ENCODE peak calls at places on chromosomes 4 and X, in nine cellular contexts. One of them, this sample, is unnamed.

GRCh38 chr4:139522457-139522856 is 33.6 kb downstream of the SETD7 start:
- DNase-seq in D341Med: no peak
- DNase-seq in stimulated activated CD4-positive, alpha-beta T cell treated with anti-CD3 and anti-CD28 coated beads, TNF-alpha, amount 100 ng/mL, for 1 hour: no peak
- DNase-seq in stimulated activated CD8-positive, alpha-beta memory T cell treated with anti-CD3 and anti-CD28 coated beads, Interleukin-15, amount 100 ng/mL, for 24 hours: no peak
- DNase-seq in heart right ventricle: no peak
- DNase-seq in H54: no peak
- DNase-seq in NCI-H2081 treated with DMSO at 0.1 percent for 48 hours: no peak
- DNase-seq in NCI-H2171 treated with DMSO at 0.1 percent for 48 hours: peak; percentile 42
- DNase-seq in NCI-H1417: no peak
- DNase-seq in this sample: no peak

GRCh38 chrX:136199365-136199764 is 51.8 kb downstream of the MAP7D3 start:
- DNase-seq in D341Med: no peak
- DNase-seq in stimulated activated CD4-positive, alpha-beta T cell treated with anti-CD3 and anti-CD28 coated beads, TNF-alpha, amount 100 ng/mL, for 1 hour: no peak
- DNase-seq in stimulated activated CD8-positive, alpha-beta memory T cell treated with anti-CD3 and anti-CD28 coated beads, Interleukin-15, amount 100 ng/mL, for 24 hours: no peak
- DNase-seq in heart right ventricle: no peak
- DNase-seq in H54: no peak
- DNase-seq in NCI-H2081 treated with DMSO at 0.1 percent for 48 hours: no peak
- DNase-seq in NCI-H2171 treated with DMSO at 0.1 percent for 48 hours: no peak
- DNase-seq in NCI-H1417: no peak
- DNase-seq in this sample: no peak

GRCh38 chrX:17685026-17685425 is 52.3 kb upstream of the SCML1 start:
- DNase-seq in D341Med: no peak
- DNase-seq in stimulated activated CD4-positive, alpha-beta T cell treated with anti-CD3 and anti-CD28 coated beads, TNF-alpha, amount 100 ng/mL, for 1 hour: no peak
- DNase-seq in stimulated activated CD8-positive, alpha-beta memory T cell treated with anti-CD3 and anti-CD28 coated beads, Interleukin-15, amount 100 ng/mL, for 24 hours: no peak
- DNase-seq in heart right ventricle: no peak
- DNase-seq in H54: no peak
- DNase-seq in NCI-H2081 treated with DMSO at 0.1 percent for 48 hours: no peak
- DNase-seq in NCI-H2171 treated with DMSO at 0.1 percent for 48 hours: no peak
- DNase-seq in NCI-H1417: no peak
- DNase-seq in this sample: no peak

GRCh38 chrX:2902841-2903240 is 26.3 kb downstream of the ARSD start:
- DNase-seq in D341Med: no peak
- DNase-seq in stimulated activated CD4-positive, alpha-beta T cell treated with anti-CD3 and anti-CD28 coated beads, TNF-alpha, amount 100 ng/mL, for 1 hour: no peak
- DNase-seq in stimulated activated CD8-positive, alpha-beta memory T cell treated with anti-CD3 and anti-CD28 coated beads, Interleukin-15, amount 100 ng/mL, for 24 hours: no peak
- DNase-seq in heart right ventricle: no peak
- DNase-seq in H54: no peak
- DNase-seq in NCI-H2081 treated with DMSO at 0.1 percent for 48 hours: no peak
- DNase-seq in NCI-H2171 treated with DMSO at 0.1 percent for 48 hours: no peak
- DNase-seq in NCI-H1417: no peak
- DNase-seq in this sample: no peak

GRCh38 chrX:47649781-47650163 is 591 bp downstream of the ELK1 start:
- DNase-seq in D341Med: no peak
- DNase-seq in stimulated activated CD4-positive, alpha-beta T cell treated with anti-CD3 and anti-CD28 coated beads, TNF-alpha, amount 100 ng/mL, for 1 hour: no peak
- DNase-seq in stimulated activated CD8-positive, alpha-beta memory T cell treated with anti-CD3 and anti-CD28 coated beads, Interleukin-15, amount 100 ng/mL, for 24 hours: no peak
- DNase-seq in heart right ventricle: no peak
- DNase-seq in H54: no peak
- DNase-seq in NCI-H2081 treated with DMSO at 0.1 percent for 48 hours: no peak
- DNase-seq in NCI-H2171 treated with DMSO at 0.1 percent for 48 hours: no peak
- DNase-seq in NCI-H1417: no peak
- DNase-seq in this sample: no peak

GRCh38 chr4:41176357-41176756 is 38.0 kb downstream of the APBB2 start:
- DNase-seq in D341Med: no peak
- DNase-seq in stimulated activated CD4-positive, alpha-beta T cell treated with anti-CD3 and anti-CD28 coated beads, TNF-alpha, amount 100 ng/mL, for 1 hour: no peak
- DNase-seq in stimulated activated CD8-positive, alpha-beta memory T cell treated with anti-CD3 and anti-CD28 coated beads, Interleukin-15, amount 100 ng/mL, for 24 hours: no peak
- DNase-seq in heart right ventricle: no peak
- DNase-seq in H54: no peak
- DNase-seq in NCI-H2081 treated with DMSO at 0.1 percent for 48 hours: no peak
- DNase-seq in NCI-H2171 treated with DMSO at 0.1 percent for 48 hours: no peak
- DNase-seq in NCI-H1417: no peak
- DNase-seq in this sample: no peak

GRCh38 chrX:46574337-46574940 is 874 bp downstream of the CHST7 start:
- DNase-seq in D341Med: no peak
- DNase-seq in stimulated activated CD4-positive, alpha-beta T cell treated with anti-CD3 and anti-CD28 coated beads, TNF-alpha, amount 100 ng/mL, for 1 hour: peak; percentile 4
- DNase-seq in stimulated activated CD8-positive, alpha-beta memory T cell treated with anti-CD3 and anti-CD28 coated beads, Interleukin-15, amount 100 ng/mL, for 24 hours: no peak
- DNase-seq in heart right ventricle: no peak
- DNase-seq in H54: no peak
- DNase-seq in NCI-H2081 treated with DMSO at 0.1 percent for 48 hours: no peak
- DNase-seq in NCI-H2171 treated with DMSO at 0.1 percent for 48 hours: no peak
- DNase-seq in NCI-H1417: peak; percentile 92
- DNase-seq in this sample: peak; percentile 85

GRCh38 chr4:84019626-84020025 is 479.5 kb downstream of the NKX6-1 start:
- DNase-seq in D341Med: no peak
- DNase-seq in stimulated activated CD4-positive, alpha-beta T cell treated with anti-CD3 and anti-CD28 coated beads, TNF-alpha, amount 100 ng/mL, for 1 hour: no peak
- DNase-seq in stimulated activated CD8-positive, alpha-beta memory T cell treated with anti-CD3 and anti-CD28 coated beads, Interleukin-15, amount 100 ng/mL, for 24 hours: no peak
- DNase-seq in heart right ventricle: no peak
- DNase-seq in H54: no peak
- DNase-seq in NCI-H2081 treated with DMSO at 0.1 percent for 48 hours: no peak
- DNase-seq in NCI-H2171 treated with DMSO at 0.1 percent for 48 hours: no peak
- DNase-seq in NCI-H1417: no peak
- DNase-seq in this sample: no peak

GRCh38 chr4:53306729-53307128 is 59.1 kb downstream of the SCFD2 start:
- DNase-seq in D341Med: no peak
- DNase-seq in stimulated activated CD4-positive, alpha-beta T cell treated with anti-CD3 and anti-CD28 coated beads, TNF-alpha, amount 100 ng/mL, for 1 hour: no peak
- DNase-seq in stimulated activated CD8-positive, alpha-beta memory T cell treated with anti-CD3 and anti-CD28 coated beads, Interleukin-15, amount 100 ng/mL, for 24 hours: no peak
- DNase-seq in heart right ventricle: no peak
- DNase-seq in H54: no peak
- DNase-seq in NCI-H2081 treated with DMSO at 0.1 percent for 48 hours: no peak
- DNase-seq in NCI-H2171 treated with DMSO at 0.1 percent for 48 hours: no peak
- DNase-seq in NCI-H1417: no peak
- DNase-seq in this sample: no peak

GRCh38 chr4:1208970-1209704 is 36.8 kb upstream of the SPON2 start:
- DNase-seq in D341Med: no peak
- DNase-seq in stimulated activated CD4-positive, alpha-beta T cell treated with anti-CD3 and anti-CD28 coated beads, TNF-alpha, amount 100 ng/mL, for 1 hour: no peak
- DNase-seq in stimulated activated CD8-positive, alpha-beta memory T cell treated with anti-CD3 and anti-CD28 coated beads, Interleukin-15, amount 100 ng/mL, for 24 hours: no peak
- DNase-seq in heart right ventricle: no peak
- DNase-seq in H54: no peak
- DNase-seq in NCI-H2081 treated with DMSO at 0.1 percent for 48 hours: no peak
- DNase-seq in NCI-H2171 treated with DMSO at 0.1 percent for 48 hours: no peak
- DNase-seq in NCI-H1417: no peak
- DNase-seq in this sample: peak; percentile 85

GRCh38 chr4:76611611-76612010 is 176.6 kb downstream of the SHROOM3 start:
- DNase-seq in D341Med: no peak
- DNase-seq in stimulated activated CD4-positive, alpha-beta T cell treated with anti-CD3 and anti-CD28 coated beads, TNF-alpha, amount 100 ng/mL, for 1 hour: no peak
- DNase-seq in stimulated activated CD8-positive, alpha-beta memory T cell treated with anti-CD3 and anti-CD28 coated beads, Interleukin-15, amount 100 ng/mL, for 24 hours: no peak
- DNase-seq in heart right ventricle: no peak
- DNase-seq in H54: no peak
- DNase-seq in NCI-H2081 treated with DMSO at 0.1 percent for 48 hours: no peak
- DNase-seq in NCI-H2171 treated with DMSO at 0.1 percent for 48 hours: no peak
- DNase-seq in NCI-H1417: no peak
- DNase-seq in this sample: peak; percentile 73

GRCh38 chr4:146143888-146144287 is 31.6 kb upstream of the LSM6 start:
- DNase-seq in D341Med: no peak
- DNase-seq in stimulated activated CD4-positive, alpha-beta T cell treated with anti-CD3 and anti-CD28 coated beads, TNF-alpha, amount 100 ng/mL, for 1 hour: no peak
- DNase-seq in stimulated activated CD8-positive, alpha-beta memory T cell treated with anti-CD3 and anti-CD28 coated beads, Interleukin-15, amount 100 ng/mL, for 24 hours: no peak
- DNase-seq in heart right ventricle: no peak
- DNase-seq in H54: no peak
- DNase-seq in NCI-H2081 treated with DMSO at 0.1 percent for 48 hours: no peak
- DNase-seq in NCI-H2171 treated with DMSO at 0.1 percent for 48 hours: no peak
- DNase-seq in NCI-H1417: no peak
- DNase-seq in this sample: no peak

GRCh38 chr4:25904748-25905082 is 9.3 kb upstream of the SMIM20 start:
- DNase-seq in D341Med: no peak
- DNase-seq in stimulated activated CD4-positive, alpha-beta T cell treated with anti-CD3 and anti-CD28 coated beads, TNF-alpha, amount 100 ng/mL, for 1 hour: no peak
- DNase-seq in stimulated activated CD8-positive, alpha-beta memory T cell treated with anti-CD3 and anti-CD28 coated beads, Interleukin-15, amount 100 ng/mL, for 24 hours: no peak
- DNase-seq in heart right ventricle: no peak
- DNase-seq in H54: no peak
- DNase-seq in NCI-H2081 treated with DMSO at 0.1 percent for 48 hours: no peak
- DNase-seq in NCI-H2171 treated with DMSO at 0.1 percent for 48 hours: no peak
- DNase-seq in NCI-H1417: no peak
- DNase-seq in this sample: no peak

GRCh38 chrX:155535866-155536265 is 76.9 kb downstream of the TMLHE start:
- DNase-seq in D341Med: no peak
- DNase-seq in stimulated activated CD4-positive, alpha-beta T cell treated with anti-CD3 and anti-CD28 coated beads, TNF-alpha, amount 100 ng/mL, for 1 hour: no peak
- DNase-seq in stimulated activated CD8-positive, alpha-beta memory T cell treated with anti-CD3 and anti-CD28 coated beads, Interleukin-15, amount 100 ng/mL, for 24 hours: no peak
- DNase-seq in heart right ventricle: no peak
- DNase-seq in H54: peak; percentile 1
- DNase-seq in NCI-H2081 treated with DMSO at 0.1 percent for 48 hours: no peak
- DNase-seq in NCI-H2171 treated with DMSO at 0.1 percent for 48 hours: no peak
- DNase-seq in NCI-H1417: no peak
- DNase-seq in this sample: no peak

GRCh38 chr4:139655116-139655515 is 10.5 kb upstream of the MGST2 start:
- DNase-seq in D341Med: peak; percentile 57
- DNase-seq in stimulated activated CD4-positive, alpha-beta T cell treated with anti-CD3 and anti-CD28 coated beads, TNF-alpha, amount 100 ng/mL, for 1 hour: no peak
- DNase-seq in stimulated activated CD8-positive, alpha-beta memory T cell treated with anti-CD3 and anti-CD28 coated beads, Interleukin-15, amount 100 ng/mL, for 24 hours: no peak
- DNase-seq in heart right ventricle: no peak
- DNase-seq in H54: no peak
- DNase-seq in NCI-H2081 treated with DMSO at 0.1 percent for 48 hours: no peak
- DNase-seq in NCI-H2171 treated with DMSO at 0.1 percent for 48 hours: peak; percentile 61
- DNase-seq in NCI-H1417: peak; percentile 44
- DNase-seq in this sample: no peak

GRCh38 chr4:82629238-82630000 is 67.6 kb upstream of the TMEM150C start:
- DNase-seq in D341Med: no peak
- DNase-seq in stimulated activated CD4-positive, alpha-beta T cell treated with anti-CD3 and anti-CD28 coated beads, TNF-alpha, amount 100 ng/mL, for 1 hour: no peak
- DNase-seq in stimulated activated CD8-positive, alpha-beta memory T cell treated with anti-CD3 and anti-CD28 coated beads, Interleukin-15, amount 100 ng/mL, for 24 hours: no peak
- DNase-seq in heart right ventricle: no peak
- DNase-seq in H54: peak; percentile 3
- DNase-seq in NCI-H2081 treated with DMSO at 0.1 percent for 48 hours: no peak
- DNase-seq in NCI-H2171 treated with DMSO at 0.1 percent for 48 hours: no peak
- DNase-seq in NCI-H1417: no peak
- DNase-seq in this sample: no peak

GRCh38 chr4:173794662-173795061 is 264.6 kb upstream of the HAND2 start:
- DNase-seq in D341Med: no peak
- DNase-seq in stimulated activated CD4-positive, alpha-beta T cell treated with anti-CD3 and anti-CD28 coated beads, TNF-alpha, amount 100 ng/mL, for 1 hour: no peak
- DNase-seq in stimulated activated CD8-positive, alpha-beta memory T cell treated with anti-CD3 and anti-CD28 coated beads, Interleukin-15, amount 100 ng/mL, for 24 hours: no peak
- DNase-seq in heart right ventricle: no peak
- DNase-seq in H54: peak; percentile 0
- DNase-seq in NCI-H2081 treated with DMSO at 0.1 percent for 48 hours: no peak
- DNase-seq in NCI-H2171 treated with DMSO at 0.1 percent for 48 hours: no peak
- DNase-seq in NCI-H1417: no peak
- DNase-seq in this sample: no peak

GRCh38 chr4:158588777-158589176 is 67.1 kb downstream of the RXFP1 start:
- DNase-seq in D341Med: no peak
- DNase-seq in stimulated activated CD4-positive, alpha-beta T cell treated with anti-CD3 and anti-CD28 coated beads, TNF-alpha, amount 100 ng/mL, for 1 hour: no peak
- DNase-seq in stimulated activated CD8-positive, alpha-beta memory T cell treated with anti-CD3 and anti-CD28 coated beads, Interleukin-15, amount 100 ng/mL, for 24 hours: no peak
- DNase-seq in heart right ventricle: no peak
- DNase-seq in H54: no peak
- DNase-seq in NCI-H2081 treated with DMSO at 0.1 percent for 48 hours: no peak
- DNase-seq in NCI-H2171 treated with DMSO at 0.1 percent for 48 hours: no peak
- DNase-seq in NCI-H1417: no peak
- DNase-seq in this sample: no peak

GRCh38 chr4:155773196-155773800 is 14.5 kb downstream of the GUCY1B1 start:
- DNase-seq in D341Med: no peak
- DNase-seq in stimulated activated CD4-positive, alpha-beta T cell treated with anti-CD3 and anti-CD28 coated beads, TNF-alpha, amount 100 ng/mL, for 1 hour: no peak
- DNase-seq in stimulated activated CD8-positive, alpha-beta memory T cell treated with anti-CD3 and anti-CD28 coated beads, Interleukin-15, amount 100 ng/mL, for 24 hours: no peak
- DNase-seq in heart right ventricle: no peak
- DNase-seq in H54: no peak
- DNase-seq in NCI-H2081 treated with DMSO at 0.1 percent for 48 hours: no peak
- DNase-seq in NCI-H2171 treated with DMSO at 0.1 percent for 48 hours: no peak
- DNase-seq in NCI-H1417: no peak
- DNase-seq in this sample: no peak

GRCh38 chr4:108313546-108314339 is 145.0 kb upstream of the LEF1 start:
- DNase-seq in D341Med: no peak
- DNase-seq in stimulated activated CD4-positive, alpha-beta T cell treated with anti-CD3 and anti-CD28 coated beads, TNF-alpha, amount 100 ng/mL, for 1 hour: no peak
- DNase-seq in stimulated activated CD8-positive, alpha-beta memory T cell treated with anti-CD3 and anti-CD28 coated beads, Interleukin-15, amount 100 ng/mL, for 24 hours: no peak
- DNase-seq in heart right ventricle: no peak
- DNase-seq in H54: no peak
- DNase-seq in NCI-H2081 treated with DMSO at 0.1 percent for 48 hours: no peak
- DNase-seq in NCI-H2171 treated with DMSO at 0.1 percent for 48 hours: no peak
- DNase-seq in NCI-H1417: no peak
- DNase-seq in this sample: no peak

GRCh38 chr4:130183096-130183495 is 1087.1 kb downstream of the C4orf33 start:
- DNase-seq in D341Med: no peak
- DNase-seq in stimulated activated CD4-positive, alpha-beta T cell treated with anti-CD3 and anti-CD28 coated beads, TNF-alpha, amount 100 ng/mL, for 1 hour: no peak
- DNase-seq in stimulated activated CD8-positive, alpha-beta memory T cell treated with anti-CD3 and anti-CD28 coated beads, Interleukin-15, amount 100 ng/mL, for 24 hours: no peak
- DNase-seq in heart right ventricle: no peak
- DNase-seq in H54: no peak
- DNase-seq in NCI-H2081 treated with DMSO at 0.1 percent for 48 hours: no peak
- DNase-seq in NCI-H2171 treated with DMSO at 0.1 percent for 48 hours: no peak
- DNase-seq in NCI-H1417: no peak
- DNase-seq in this sample: no peak

GRCh38 chr4:40995850-40996249 is 218.5 kb downstream of the APBB2 start:
- DNase-seq in D341Med: no peak
- DNase-seq in stimulated activated CD4-positive, alpha-beta T cell treated with anti-CD3 and anti-CD28 coated beads, TNF-alpha, amount 100 ng/mL, for 1 hour: no peak
- DNase-seq in stimulated activated CD8-positive, alpha-beta memory T cell treated with anti-CD3 and anti-CD28 coated beads, Interleukin-15, amount 100 ng/mL, for 24 hours: no peak
- DNase-seq in heart right ventricle: no peak
- DNase-seq in H54: no peak
- DNase-seq in NCI-H2081 treated with DMSO at 0.1 percent for 48 hours: no peak
- DNase-seq in NCI-H2171 treated with DMSO at 0.1 percent for 48 hours: no peak
- DNase-seq in NCI-H1417: no peak
- DNase-seq in this sample: no peak

GRCh38 chr4:1793496-1793840 is 375 bp downstream of the FGFR3 start:
- DNase-seq in D341Med: peak; percentile 83
- DNase-seq in stimulated activated CD4-positive, alpha-beta T cell treated with anti-CD3 and anti-CD28 coated beads, TNF-alpha, amount 100 ng/mL, for 1 hour: no peak
- DNase-seq in stimulated activated CD8-positive, alpha-beta memory T cell treated with anti-CD3 and anti-CD28 coated beads, Interleukin-15, amount 100 ng/mL, for 24 hours: no peak
- DNase-seq in heart right ventricle: peak; percentile 44
- DNase-seq in H54: peak; percentile 63
- DNase-seq in NCI-H2081 treated with DMSO at 0.1 percent for 48 hours: no peak
- DNase-seq in NCI-H2171 treated with DMSO at 0.1 percent for 48 hours: no peak
- DNase-seq in NCI-H1417: no peak
- DNase-seq in this sample: peak; percentile 91

GRCh38 chrX:9349572-9350259 is 115.1 kb upstream of the TBL1X start:
- DNase-seq in D341Med: no peak
- DNase-seq in stimulated activated CD4-positive, alpha-beta T cell treated with anti-CD3 and anti-CD28 coated beads, TNF-alpha, amount 100 ng/mL, for 1 hour: no peak
- DNase-seq in stimulated activated CD8-positive, alpha-beta memory T cell treated with anti-CD3 and anti-CD28 coated beads, Interleukin-15, amount 100 ng/mL, for 24 hours: no peak
- DNase-seq in heart right ventricle: no peak
- DNase-seq in H54: no peak
- DNase-seq in NCI-H2081 treated with DMSO at 0.1 percent for 48 hours: no peak
- DNase-seq in NCI-H2171 treated with DMSO at 0.1 percent for 48 hours: no peak
- DNase-seq in NCI-H1417: no peak
- DNase-seq in this sample: no peak

GRCh38 chrX:40152706-40153334 is 55.1 kb upstream of the BCOR start:
- DNase-seq in D341Med: no peak
- DNase-seq in stimulated activated CD4-positive, alpha-beta T cell treated with anti-CD3 and anti-CD28 coated beads, TNF-alpha, amount 100 ng/mL, for 1 hour: no peak
- DNase-seq in stimulated activated CD8-positive, alpha-beta memory T cell treated with anti-CD3 and anti-CD28 coated beads, Interleukin-15, amount 100 ng/mL, for 24 hours: no peak
- DNase-seq in heart right ventricle: peak; percentile 44
- DNase-seq in H54: peak; percentile 38
- DNase-seq in NCI-H2081 treated with DMSO at 0.1 percent for 48 hours: no peak
- DNase-seq in NCI-H2171 treated with DMSO at 0.1 percent for 48 hours: peak; percentile 45
- DNase-seq in NCI-H1417: peak; percentile 67
- DNase-seq in this sample: peak; percentile 89

GRCh38 chrX:1464282-1465131 is 11.8 kb upstream of the ASMTL start:
- DNase-seq in D341Med: no peak
- DNase-seq in stimulated activated CD4-positive, alpha-beta T cell treated with anti-CD3 and anti-CD28 coated beads, TNF-alpha, amount 100 ng/mL, for 1 hour: no peak
- DNase-seq in stimulated activated CD8-positive, alpha-beta memory T cell treated with anti-CD3 and anti-CD28 coated beads, Interleukin-15, amount 100 ng/mL, for 24 hours: no peak
- DNase-seq in heart right ventricle: peak; percentile 3
- DNase-seq in H54: no peak
- DNase-seq in NCI-H2081 treated with DMSO at 0.1 percent for 48 hours: no peak
- DNase-seq in NCI-H2171 treated with DMSO at 0.1 percent for 48 hours: no peak
- DNase-seq in NCI-H1417: no peak
- DNase-seq in this sample: no peak

This sample was measured in upper lobe of left lung.